ENCODE peak calls at places on chromosomes 6 and 20, in five cellular contexts. G is activated CD4-positive, CD25-positive, alpha-beta regulatory T cell treated with anti-CD3 and anti-CD28 coated beads, Interleukin-2, amount 50 U/mL, for 72 hours; V is GM23248; D is fibroblast of the conjunctiva; M is ovary. T is an unnamed sample.

GRCh38 chr6:13314806-13315205 is 13.5 kb downstream of the TBC1D7 start:
- DNase-seq in G (no peak), D (no peak), M (no peak), V (no peak), T (no peak)

GRCh38 chr6:98977606-98978292 is 30.0 kb upstream of the FBXL4 start:
- DNase-seq in M (no peak), D (no peak), V (no peak), G (no peak), T (no peak)

GRCh38 chr20:4855555-4855954 is 133.8 kb downstream of the PRND start:
- DNase-seq in D (no peak), G (no peak), M (no peak), V (no peak), T (no peak)

GRCh38 chr20:10619427-10619826 is 54.4 kb downstream of the JAG1 start:
- DNase-seq in G (no peak), M (no peak), D (no peak), V (peak), T (peak)

GRCh38 chr20:21529863-21530262 is 16.0 kb upstream of the NKX2-2 start:
- DNase-seq in G (no peak), D (no peak), V (no peak), M (no peak), T (peak)

GRCh38 chr20:50380697-50381040 is 129.5 kb upstream of the PTPN1 start:
- DNase-seq in M (peak), G (no peak), D (peak), V (peak), T (peak)

GRCh38 chr6:167236239-167236571 is 54.9 kb upstream of the UNC93A start:
- DNase-seq in D (no peak), M (no peak), G (no peak), V (no peak), T (no peak)

GRCh38 chr6:43707767-43708166 is 20.2 kb upstream of the MRPS18A start:
- DNase-seq in G (no peak), V (no peak), M (no peak), D (no peak), T (no peak)

GRCh38 chr6:117555882-117556498 is 46.3 kb downstream of the GOPC start:
- DNase-seq in V (peak), M (peak), D (no peak), G (peak), T (peak)

GRCh38 chr6:132483779-132484679 is 28.9 kb downstream of the STX7 start:
- DNase-seq in M (no peak), V (peak), D (peak), G (no peak), T (peak)

GRCh38 chr6:137775720-137776119 is 91.3 kb upstream of the TNFAIP3 start:
- DNase-seq in D (no peak), G (no peak), V (no peak), M (no peak), T (peak)

GRCh38 chr6:3619201-3619600 is 132.3 kb downstream of the PXDC1 start:
- DNase-seq in M (no peak), G (no peak), D (no peak), V (no peak), T (no peak)

GRCh38 chr20:4633780-4634179 is 87.9 kb upstream of the PRND start:
- DNase-seq in D (peak), M (no peak), G (no peak), V (peak), T (peak)

GRCh38 chr6:21109421-21110178 is 484.0 kb upstream of the SOX4 start:
- DNase-seq in V (peak), D (peak), G (no peak), M (no peak), T (peak)

GRCh38 chr20:8424010-8424409 is 291.9 kb downstream of the PLCB1 start:
- DNase-seq in M (no peak), D (no peak), G (no peak), V (peak), T (peak)

GRCh38 chr20:1295276-1295930 is 29.3 kb downstream of the SNPH start:
- DNase-seq in V (no peak), M (no peak), D (no peak), G (no peak), T (no peak)

GRCh38 chr6:130720076-130720475 is 107.1 kb upstream of the SMLR1 start:
- DNase-seq in G (no peak), V (no peak), D (no peak), M (no peak), T (peak)

GRCh38 chr6:80523531-80523970 is 417.1 kb downstream of the BCKDHB start:
- DNase-seq in D (no peak), V (peak), M (peak), G (no peak), T (peak)

GRCh38 chr20:1566701-1567100 is 9.2 kb upstream of the SIRPD start:
- DNase-seq in D (no peak), G (no peak), V (peak), M (no peak), T (peak)

GRCh38 chr6:75178757-75179156 is 27.1 kb downstream of the COL12A1 start:
- DNase-seq in M (no peak), G (no peak), D (no peak), V (peak), T (no peak)

T was measured in M059J.